ENCODE peak calls at places on chromosomes 6 and 20, in five cellular contexts. N, H, X, V and I are unnamed samples.

GRCh38 chr6:136469154-136469553 is 81.1 kb downstream of the MAP7 start:
- DNase-seq in N (no peak), H (no peak), X (no peak), V (no peak), I (no peak)

GRCh38 chr20:8790442-8791074 is 278.3 kb upstream of the PLCB4 start:
- DNase-seq in N (no peak), H (no peak), X (no peak), V (peak), I (no peak)

GRCh38 chr20:62087227-62087626 is 21.5 kb upstream of the TAF4 start:
- DNase-seq in N (no peak), H (peak), X (no peak), V (no peak), I (no peak)

GRCh38 chr20:39699331-39699730 is 737.2 kb downstream of the DHX35 start:
- DNase-seq in N (no peak), H (no peak), X (no peak), V (no peak), I (no peak)

GRCh38 chr6:2871102-2871501 is 29.4 kb upstream of the SERPINB1 start:
- DNase-seq in N (no peak), H (no peak), X (no peak), V (no peak), I (no peak)

GRCh38 chr20:58160451-58161051 is 67.9 kb downstream of the ANKRD60 start:
- DNase-seq in N (no peak), H (no peak), X (no peak), V (no peak), I (no peak)

GRCh38 chr20:63652192-63652980 is 838 bp downstream of the STMN3 start:
- DNase-seq in N (no peak), H (peak), X (no peak), V (peak), I (peak)

GRCh38 chr6:25027221-25027916 is 91.6 kb upstream of the RIPOR2 start:
- DNase-seq in N (no peak), H (peak), X (no peak), V (peak), I (peak)

GRCh38 chr6:11822346-11822745 is 43.7 kb upstream of the ADTRP start:
- DNase-seq in N (no peak), H (no peak), X (no peak), V (no peak), I (no peak)

GRCh38 chr20:48486065-48486464 is 341.7 kb downstream of the PREX1 start:
- DNase-seq in N (no peak), H (no peak), X (no peak), V (no peak), I (no peak)

GRCh38 chr20:11849976-11850670 is 67.6 kb upstream of the BTBD3 start:
- DNase-seq in N (peak), H (no peak), X (no peak), V (no peak), I (no peak)

GRCh38 chr6:117404548-117404947 is 21.2 kb downstream of the ROS1 start:
- DNase-seq in N (no peak), H (no peak), X (no peak), V (no peak), I (no peak)

GRCh38 chr6:108637963-108638362 is 77.2 kb downstream of the FOXO3 start:
- DNase-seq in N (no peak), H (no peak), X (no peak), V (no peak), I (no peak)

GRCh38 chr6:138087549-138087948 is 19.7 kb downstream of the PERP start:
- DNase-seq in N (no peak), H (no peak), X (no peak), V (no peak), I (no peak)

GRCh38 chr6:102137859-102138258 is 744.4 kb downstream of the GRIK2 start:
- DNase-seq in N (no peak), H (no peak), X (no peak), V (no peak), I (no peak)

GRCh38 chr6:14732845-14733757 is 512.8 kb upstream of the JARID2 start:
- DNase-seq in N (no peak), H (no peak), X (no peak), V (no peak), I (no peak)

GRCh38 chr20:35225319-35226125 is 968 bp upstream of the MMP24 start:
- DNase-seq in N (no peak), H (no peak), X (no peak), V (no peak), I (no peak)

GRCh38 chr6:36969240-36969691 is 14.7 kb downstream of the PI16 start:
- DNase-seq in N (peak), H (peak), X (no peak), V (no peak), I (no peak)

GRCh38 chr6:138404666-138405337 is 779 bp downstream of the HEBP2 start:
- DNase-seq in N (no peak), H (peak), X (no peak), V (peak), I (no peak)

GRCh38 chr6:146598785-146599405 is at the start of gene ADGB:
- DNase-seq in N (no peak), H (peak), X (peak), V (peak), I (no peak)

GRCh38 chr6:54288476-54288875 is 19.8 kb upstream of the TINAG start:
- DNase-seq in N (no peak), H (no peak), X (no peak), V (no peak), I (no peak)

GRCh38 chr20:34558320-34559202 is at the start of gene MAP1LC3A:
- DNase-seq in N (peak), H (peak), X (peak), V (peak), I (peak)

GRCh38 chr6:35061102-35061615 is 80.0 kb downstream of the TCP11 start:
- DNase-seq in N (no peak), H (peak), X (no peak), V (no peak), I (no peak)

GRCh38 chr6:165807249-165807951 is 144.4 kb upstream of the PDE10A start:
- DNase-seq in N (no peak), H (no peak), X (no peak), V (no peak), I (no peak)

GRCh38 chr6:76124010-76124409 is 51.5 kb upstream of the IMPG1 start:
- DNase-seq in N (no peak), H (no peak), X (no peak), V (no peak), I (no peak)